ENCODE peak calls at places on chromosomes 1 and 21, in four cellular contexts. One of them, this sample, is unnamed.

GRCh38 chr1:57468661-57469523 is 45.0 kb upstream of the DAB1 start:
- DNase-seq in lower lobe of right lung: no peak
- DNase-seq in fibroblast of pulmonary artery: peak; percentile 33
- DNase-seq in DND-41: no peak
- DNase-seq in this sample: no peak

GRCh38 chr1:182237329-182237728 is 154.3 kb downstream of the GLUL start:
- DNase-seq in lower lobe of right lung: no peak
- DNase-seq in fibroblast of pulmonary artery: no peak
- DNase-seq in DND-41: no peak
- DNase-seq in this sample: no peak

GRCh38 chr1:9129391-9130041 is 614 bp upstream of the GPR157 start:
- DNase-seq in lower lobe of right lung: peak; percentile 96
- DNase-seq in fibroblast of pulmonary artery: peak; percentile 41
- DNase-seq in DND-41: peak; percentile 85
- DNase-seq in this sample: no peak

GRCh38 chr1:155933591-155934096 is 569 bp downstream of the KHDC4 start:
- DNase-seq in lower lobe of right lung: no peak
- DNase-seq in fibroblast of pulmonary artery: no peak
- DNase-seq in DND-41: peak; percentile 28
- DNase-seq in this sample: no peak

GRCh38 chr1:239786464-239786863 is 305.2 kb upstream of the FMN2 start:
- DNase-seq in lower lobe of right lung: no peak
- DNase-seq in fibroblast of pulmonary artery: no peak
- DNase-seq in DND-41: no peak
- DNase-seq in this sample: no peak

GRCh38 chr1:62452951-62453350 is 16.1 kb downstream of the USP1 start:
- DNase-seq in lower lobe of right lung: no peak
- DNase-seq in fibroblast of pulmonary artery: no peak
- DNase-seq in DND-41: no peak
- DNase-seq in this sample: no peak

GRCh38 chr1:212498243-212498642 is 65.5 kb downstream of the NENF start:
- DNase-seq in lower lobe of right lung: no peak
- DNase-seq in fibroblast of pulmonary artery: peak; percentile 86
- DNase-seq in DND-41: no peak
- DNase-seq in this sample: peak; percentile 70

GRCh38 chr1:78691995-78692747 is 42.5 kb downstream of the IFI44 start:
- DNase-seq in lower lobe of right lung: no peak
- DNase-seq in fibroblast of pulmonary artery: no peak
- DNase-seq in DND-41: no peak
- DNase-seq in this sample: no peak

GRCh38 chr21:35291963-35292627 is 243.0 kb upstream of the RUNX1 start:
- DNase-seq in lower lobe of right lung: no peak
- DNase-seq in fibroblast of pulmonary artery: no peak
- DNase-seq in DND-41: no peak
- DNase-seq in this sample: no peak

GRCh38 chr1:81573458-81573857 is 227.3 kb upstream of the ADGRL2 start:
- DNase-seq in lower lobe of right lung: no peak
- DNase-seq in fibroblast of pulmonary artery: no peak
- DNase-seq in DND-41: no peak
- DNase-seq in this sample: no peak

GRCh38 chr1:54053745-54054437 is 483 bp downstream of the TCEANC2 start:
- DNase-seq in lower lobe of right lung: no peak
- DNase-seq in fibroblast of pulmonary artery: peak; percentile 24
- DNase-seq in DND-41: no peak
- DNase-seq in this sample: no peak

GRCh38 chr1:183061194-183061593 is 38.0 kb downstream of the LAMC1 start:
- DNase-seq in lower lobe of right lung: no peak
- DNase-seq in fibroblast of pulmonary artery: peak; percentile 53
- DNase-seq in DND-41: no peak
- DNase-seq in this sample: no peak

GRCh38 chr1:7827134-7827955 is 25.5 kb downstream of the UTS2 start:
- DNase-seq in lower lobe of right lung: no peak
- DNase-seq in fibroblast of pulmonary artery: peak; percentile 29
- DNase-seq in DND-41: no peak
- DNase-seq in this sample: no peak

GRCh38 chr1:243917177-243917862 is 67.3 kb upstream of the AKT3 start:
- DNase-seq in lower lobe of right lung: peak; percentile 52
- DNase-seq in fibroblast of pulmonary artery: peak; percentile 88
- DNase-seq in DND-41: no peak
- DNase-seq in this sample: peak; percentile 34

GRCh38 chr1:202014915-202015676 is 4.7 kb downstream of the ELF3 start:
- DNase-seq in lower lobe of right lung: no peak
- DNase-seq in fibroblast of pulmonary artery: no peak
- DNase-seq in DND-41: no peak
- DNase-seq in this sample: no peak

GRCh38 chr1:22962558-22962957 is 10.1 kb downstream of the LACTBL1 start:
- DNase-seq in lower lobe of right lung: no peak
- DNase-seq in fibroblast of pulmonary artery: no peak
- DNase-seq in DND-41: no peak
- DNase-seq in this sample: no peak

GRCh38 chr1:94418664-94419655 is 771 bp downstream of the ABCD3 start:
- DNase-seq in lower lobe of right lung: peak; percentile 52
- DNase-seq in fibroblast of pulmonary artery: peak; percentile 40
- DNase-seq in DND-41: no peak
- DNase-seq in this sample: no peak

GRCh38 chr1:227788279-227789041 is 27.0 kb upstream of the PRSS38 start:
- DNase-seq in lower lobe of right lung: peak; percentile 87
- DNase-seq in fibroblast of pulmonary artery: peak; percentile 11
- DNase-seq in DND-41: no peak
- DNase-seq in this sample: no peak

GRCh38 chr1:178806665-178807300 is 64.1 kb downstream of the ANGPTL1 start:
- DNase-seq in lower lobe of right lung: no peak
- DNase-seq in fibroblast of pulmonary artery: no peak
- DNase-seq in DND-41: no peak
- DNase-seq in this sample: no peak

GRCh38 chr1:202029171-202029665 is 18.8 kb downstream of the ELF3 start:
- DNase-seq in lower lobe of right lung: no peak
- DNase-seq in fibroblast of pulmonary artery: peak; percentile 64
- DNase-seq in DND-41: no peak
- DNase-seq in this sample: peak; percentile 65

GRCh38 chr1:64540265-64540791 is 70.4 kb downstream of the CACHD1 start:
- DNase-seq in lower lobe of right lung: no peak
- DNase-seq in fibroblast of pulmonary artery: peak; percentile 60
- DNase-seq in DND-41: no peak
- DNase-seq in this sample: no peak

GRCh38 chr1:41282679-41283317 is 40.7 kb upstream of the SCMH1 start:
- DNase-seq in lower lobe of right lung: no peak
- DNase-seq in fibroblast of pulmonary artery: peak; percentile 35
- DNase-seq in DND-41: peak; percentile 59
- DNase-seq in this sample: no peak

GRCh38 chr1:159958721-159959380 is 4.8 kb upstream of the SLAMF9 start:
- DNase-seq in lower lobe of right lung: no peak
- DNase-seq in fibroblast of pulmonary artery: no peak
- DNase-seq in DND-41: no peak
- DNase-seq in this sample: no peak

GRCh38 chr1:25650219-25650576 is 33.6 kb downstream of the MAN1C1 start:
- DNase-seq in lower lobe of right lung: no peak
- DNase-seq in fibroblast of pulmonary artery: no peak
- DNase-seq in DND-41: no peak
- DNase-seq in this sample: no peak

GRCh38 chr21:15735409-15735808 is 5.6 kb downstream of the USP25 start:
- DNase-seq in lower lobe of right lung: no peak
- DNase-seq in fibroblast of pulmonary artery: no peak
- DNase-seq in DND-41: no peak
- DNase-seq in this sample: no peak

DNA sequence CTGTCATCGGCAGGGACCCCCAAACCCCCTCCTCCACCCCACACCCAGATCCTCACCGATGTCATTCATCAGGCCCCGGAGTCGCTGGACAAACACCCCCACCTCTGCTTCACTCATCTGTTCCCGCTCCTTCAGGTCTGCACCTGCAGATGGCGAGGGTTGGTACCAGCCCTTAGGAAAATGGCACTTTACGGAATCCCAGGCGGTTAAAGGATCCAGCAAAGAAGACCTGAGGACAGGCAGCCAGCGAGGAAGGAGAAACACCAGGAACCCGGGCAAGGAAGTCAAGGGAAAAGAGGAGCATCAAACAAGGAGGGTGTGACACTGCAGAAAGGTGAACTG is 13.8 kb downstream of the ECHDC2 start:
- DNase-seq in lower lobe of right lung: no peak
- DNase-seq in fibroblast of pulmonary artery: no peak
- DNase-seq in DND-41: no peak
- DNase-seq in this sample: no peak
- H3K4me3 ChIP-seq in lower lobe of right lung: no peak overlapping the region
- H3K4me3 ChIP-seq in fibroblast of pulmonary artery: no peak overlapping the region
- H3K4me3 ChIP-seq in DND-41: no peak overlapping the region
- H3K4me3 ChIP-seq in this sample: no peak overlapping the region

DNA sequence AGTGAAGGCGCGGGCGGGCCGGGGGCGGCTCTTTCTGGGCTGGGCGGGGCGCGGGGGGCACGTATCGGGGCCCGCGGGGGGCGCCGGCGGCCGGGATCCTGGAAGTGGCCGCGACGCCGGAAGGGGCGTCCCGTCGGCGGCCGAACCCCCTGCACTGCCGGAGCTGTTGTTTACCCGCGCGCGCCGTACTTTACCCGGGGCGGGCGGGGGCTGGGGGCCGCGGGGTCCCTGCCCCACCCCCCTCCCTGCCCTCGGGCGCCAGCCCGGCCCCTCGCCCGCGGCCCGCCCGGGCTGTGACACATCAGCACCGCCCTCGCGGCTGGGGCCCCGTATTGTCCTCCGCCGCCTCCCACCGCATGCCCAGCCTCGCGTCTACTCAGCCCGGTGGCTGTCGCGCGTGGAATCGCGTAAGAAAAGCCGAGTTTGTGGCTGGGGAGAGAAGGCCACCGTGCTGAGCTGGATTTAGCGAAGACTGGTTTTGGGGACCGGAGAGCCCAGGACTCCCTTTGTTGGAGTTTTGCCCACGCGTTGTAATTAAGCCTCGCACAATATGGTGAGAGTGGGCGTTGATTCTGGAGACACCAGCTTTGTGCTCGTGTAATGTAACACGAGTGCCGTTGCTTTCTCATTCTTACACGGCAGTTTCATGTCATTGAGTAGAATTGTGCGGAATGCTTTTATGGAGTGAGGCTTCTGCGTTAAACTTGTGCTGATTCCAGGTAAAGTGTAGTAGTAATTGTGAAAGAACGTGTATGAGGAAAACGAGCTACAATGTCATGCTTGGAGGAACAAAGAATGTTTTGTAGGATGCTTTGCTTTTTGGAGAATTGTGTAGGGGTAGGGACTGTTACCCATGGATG is 554 bp downstream of the BACH1 start:
- DNase-seq in lower lobe of right lung: peak; percentile 81
- DNase-seq in fibroblast of pulmonary artery: peak; percentile 57
- DNase-seq in DND-41: peak; percentile 63
- DNase-seq in this sample: no peak
- TF ChIP-seq CTCF in lower lobe of right lung: no peak
- TF ChIP-seq CTCF in fibroblast of pulmonary artery: no peak
- TF ChIP-seq CTCF in DND-41: no peak
- TF ChIP-seq CTCF in this sample: no peak

DNA sequence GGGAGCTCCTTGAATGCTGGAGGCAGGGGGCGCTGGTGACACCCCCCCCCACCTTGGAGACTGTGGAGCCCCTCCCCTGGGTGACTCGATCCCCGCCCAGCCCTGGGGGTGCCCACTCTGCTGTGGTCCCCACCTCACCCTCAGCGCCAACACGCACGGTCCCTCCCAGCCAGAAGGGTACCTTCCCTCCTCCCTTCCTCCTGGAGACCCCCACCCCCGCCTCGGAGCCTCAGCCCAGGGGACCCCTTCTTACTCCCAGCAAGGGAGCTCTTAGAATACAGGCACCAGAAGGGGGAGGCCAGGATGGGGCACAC is 5.6 kb downstream of the PLEKHG5 start:
- DNase-seq in lower lobe of right lung: no peak
- DNase-seq in fibroblast of pulmonary artery: no peak
- DNase-seq in DND-41: no peak
- DNase-seq in this sample: no peak
- H3K4me3 ChIP-seq in lower lobe of right lung: peak overlapping the region; percentile 62
- H3K4me3 ChIP-seq in fibroblast of pulmonary artery: peak overlapping the region; percentile 62
- H3K4me3 ChIP-seq in DND-41: no peak overlapping the region
- H3K4me3 ChIP-seq in this sample: peak overlapping the region; percentile 48

DNA sequence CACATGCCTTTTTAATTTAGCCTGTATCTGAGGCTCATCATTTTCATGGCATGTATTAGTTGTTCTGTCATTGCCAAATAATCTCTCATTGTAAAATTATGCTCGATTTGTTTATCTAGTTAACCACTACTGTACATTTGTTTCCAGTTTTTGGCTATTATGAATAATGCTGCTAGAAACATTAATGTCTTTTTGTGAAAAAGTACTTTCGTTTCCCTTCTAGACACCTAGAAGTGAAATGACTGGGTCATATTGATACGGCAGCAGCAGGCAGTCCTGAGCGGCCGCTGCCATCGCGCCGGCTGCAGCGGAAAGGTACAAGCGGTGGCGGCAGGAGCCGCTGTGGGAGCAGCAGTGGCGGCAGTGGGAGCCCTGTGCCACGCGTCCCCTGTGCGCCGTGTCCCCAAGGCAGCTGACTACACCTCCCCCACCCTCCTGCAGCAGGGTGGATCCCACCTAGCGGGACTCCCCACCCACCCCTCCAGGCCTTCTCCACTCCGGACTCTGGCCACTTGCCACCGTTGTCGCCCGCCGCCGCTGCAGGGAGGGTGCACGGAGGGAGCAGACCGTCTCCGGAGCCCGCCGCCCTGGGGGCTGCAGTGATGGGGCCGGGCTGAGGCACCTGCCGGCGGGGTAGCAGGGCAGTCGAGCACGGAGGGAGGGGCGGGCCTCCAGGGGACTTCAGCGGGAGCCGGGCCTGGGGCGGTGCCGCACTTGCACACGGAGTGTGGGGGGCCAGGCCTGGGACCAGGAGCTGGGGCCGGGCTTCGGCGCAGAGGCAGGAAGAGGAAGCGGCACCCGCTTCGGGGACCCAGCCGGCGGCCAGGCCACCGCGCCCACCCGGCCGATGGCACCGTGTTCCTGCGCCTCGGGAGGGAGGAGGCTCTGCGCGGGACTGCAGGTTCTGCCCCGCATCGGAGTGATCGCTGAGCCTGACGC is 66.8 kb upstream of the RGS7 start:
- DNase-seq in lower lobe of right lung: no peak
- DNase-seq in fibroblast of pulmonary artery: peak; percentile 3
- DNase-seq in DND-41: no peak
- DNase-seq in this sample: no peak
- TF ChIP-seq CTCF in lower lobe of right lung: no peak
- TF ChIP-seq CTCF in fibroblast of pulmonary artery: no peak
- TF ChIP-seq CTCF in DND-41: no peak
- TF ChIP-seq CTCF in this sample: peak; percentile 12

DNA sequence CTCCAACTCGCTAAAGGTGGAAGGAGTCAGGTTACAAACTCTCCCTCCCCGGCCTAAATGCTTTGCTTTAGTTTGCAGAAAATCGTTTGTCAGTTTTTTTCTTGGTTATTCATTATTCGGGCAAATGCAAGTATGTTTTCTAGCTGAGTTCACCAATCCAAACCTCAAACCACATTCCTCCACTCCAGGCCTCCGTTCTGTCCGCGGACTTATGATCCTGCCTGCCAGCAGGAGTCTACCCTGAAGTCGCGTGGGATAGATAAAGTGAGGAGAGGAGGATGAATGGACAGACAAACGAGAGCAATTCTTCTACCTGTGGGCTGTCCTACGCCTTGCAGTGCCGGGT is 1.3 kb downstream of the ADAMTS1 start:
- DNase-seq in lower lobe of right lung: no peak
- DNase-seq in fibroblast of pulmonary artery: peak; percentile 72
- DNase-seq in DND-41: no peak
- DNase-seq in this sample: peak; percentile 79
- H3K4me3 ChIP-seq in lower lobe of right lung: peak overlapping the region; percentile 79
- H3K4me3 ChIP-seq in fibroblast of pulmonary artery: peak overlapping the region; percentile 84
- H3K4me3 ChIP-seq in DND-41: no peak overlapping the region
- H3K4me3 ChIP-seq in this sample: peak overlapping the region; percentile 86

This sample was measured in astrocyte of the cerebellum.